ENCODE peak calls at places on chromosome 13, in nine cellular contexts. Y is EL; N is CD8-positive, alpha-beta memory T cell; E is pancreas; P is mucosa of gallbladder; O is activated naive CD4-positive, alpha-beta T cell treated with anti-CD3 and anti-CD28 coated beads for 36 hours; G is foreskin keratinocyte; U is NCI-H69; F is endodermal cell. S is an unnamed sample.

GRCh38 chr13:44870456-44870929 is 118.8 kb downstream of the NUFIP1 start:
- DNase-seq in Y (no peak), N (no peak), E (peak; percentile 91), P (peak; percentile 30), O (no peak), G (no peak), U (peak; percentile 81), F (no peak), S (no peak)

GRCh38 chr13:46605824-46606554 is 53.0 kb downstream of the LRCH1 start:
- DNase-seq in Y (no peak), N (no peak), E (no peak), P (no peak), O (no peak), G (no peak), U (no peak), F (no peak), S (no peak)

GRCh38 chr13:39776439-39776838 is 121.0 kb downstream of the COG6 start:
- DNase-seq in Y (peak; percentile 86), N (no peak), E (no peak), P (no peak), O (peak; percentile 29), G (peak; percentile 81), U (no peak), F (no peak), S (no peak)

GRCh38 chr13:23453132-23453531 is 19.6 kb upstream of the SACS start:
- DNase-seq in Y (no peak), N (no peak), E (no peak), P (no peak), O (no peak), G (no peak), U (no peak), F (no peak), S (no peak)

GRCh38 chr13:49641810-49642291 is 13.5 kb downstream of the ARL11 start:
- DNase-seq in Y (peak; percentile 83), N (no peak), E (peak; percentile 45), P (peak; percentile 20), O (no peak), G (peak; percentile 61), U (no peak), F (no peak), S (no peak)

GRCh38 chr13:106919638-106920037 is 351.7 kb upstream of the ARGLU1 start:
- DNase-seq in Y (no peak), N (no peak), E (no peak), P (peak; percentile 18), O (no peak), G (no peak), U (no peak), F (peak; percentile 49), S (no peak)

GRCh38 chr13:20356437-20356836 is 124.3 kb upstream of the GJB6 start:
- DNase-seq in Y (no peak), N (no peak), E (no peak), P (no peak), O (no peak), G (no peak), U (no peak), F (peak; percentile 31), S (no peak)

GRCh38 chr13:44237276-44237767 is 136.3 kb upstream of the SERP2 start:
- DNase-seq in Y (peak; percentile 84), N (no peak), E (peak; percentile 32), P (peak; percentile 72), O (peak; percentile 49), G (peak; percentile 68), U (peak; percentile 6), F (no peak), S (no peak)

GRCh38 chr13:40026174-40026585 is 370.7 kb downstream of the COG6 start:
- DNase-seq in Y (no peak), N (peak; percentile 11), E (no peak), P (no peak), O (peak; percentile 82), G (no peak), U (no peak), F (no peak), S (no peak)

GRCh38 chr13:72970956-72971355 is 87.8 kb upstream of the KLF5 start:
- DNase-seq in Y (peak; percentile 53), N (no peak), E (no peak), P (no peak), O (no peak), G (peak; percentile 30), U (no peak), F (no peak), S (no peak)

GRCh38 chr13:46743191-46743590 is 53.8 kb downstream of the ESD start:
- DNase-seq in Y (peak; percentile 61), N (no peak), E (no peak), P (no peak), O (no peak), G (no peak), U (no peak), F (no peak), S (no peak)

GRCh38 chr13:49308977-49309408 is 61.3 kb downstream of the CDADC1 start:
- DNase-seq in Y (no peak), N (no peak), E (no peak), P (no peak), O (no peak), G (no peak), U (no peak), F (no peak), S (no peak)

GRCh38 chr13:49678172-49678914 is 12.9 kb downstream of the EBPL start:
- DNase-seq in Y (no peak), N (no peak), E (no peak), P (no peak), O (no peak), G (no peak), U (no peak), F (no peak), S (no peak)